ENCODE peak calls at places on chromosomes 12 and 14, in nine cellular contexts. C, D, V, L, I, U, H, X and A are unnamed samples.

GRCh38 chr14:89027097-89027740 is 202.8 kb downstream of the TTC8 start:
- DNase-seq in C (peak), D (peak), V (peak), L (peak), I (peak), U (no peak), H (no peak), X (peak), A (no peak)

GRCh38 chr14:75461755-75462349 is 34.0 kb downstream of the JDP2 start:
- DNase-seq in C (no peak), D (no peak), V (peak), L (no peak), I (no peak), U (no peak), H (peak), X (peak), A (no peak)

GRCh38 chr12:51910168-51910567 is 2.9 kb downstream of the ACVRL1 start:
- DNase-seq in C (peak), D (no peak), V (no peak), L (no peak), I (no peak), U (no peak), H (peak), X (peak), A (no peak)

GRCh38 chr14:95531473-95531872 is 3.4 kb upstream of the GLRX5 start:
- DNase-seq in C (peak), D (no peak), V (no peak), L (no peak), I (peak), U (no peak), H (no peak), X (no peak), A (no peak)

GRCh38 chr14:29999013-29999539 is 71.4 kb upstream of the PRKD1 start:
- DNase-seq in C (no peak), D (no peak), V (no peak), L (no peak), I (no peak), U (no peak), H (no peak), X (no peak), A (no peak)

GRCh38 chr14:69808919-69809808 is 12.1 kb upstream of the SLC10A1 start:
- DNase-seq in C (no peak), D (peak), V (no peak), L (no peak), I (no peak), U (no peak), H (no peak), X (no peak), A (no peak)

GRCh38 chr12:107448198-107448597 is 237.4 kb upstream of the PWP1 start:
- DNase-seq in C (no peak), D (no peak), V (no peak), L (peak), I (peak), U (no peak), H (no peak), X (no peak), A (no peak)

GRCh38 chr14:71321556-71322315 is 414.5 kb downstream of the PCNX1 start:
- DNase-seq in C (peak), D (peak), V (no peak), L (no peak), I (peak), U (peak), H (no peak), X (no peak), A (peak)

GRCh38 chr12:37541356-37541755 is 775.2 kb upstream of the ALG10B start:
- DNase-seq in C (no peak), D (no peak), V (no peak), L (no peak), I (no peak), U (no peak), H (no peak), X (no peak), A (no peak)

GRCh38 chr12:122856999-122857671 is 21.9 kb downstream of the HIP1R start:
- DNase-seq in C (no peak), D (peak), V (no peak), L (no peak), I (no peak), U (no peak), H (no peak), X (no peak), A (no peak)

GRCh38 chr12:112382866-112383265 is 635 bp upstream of the HECTD4 start:
- DNase-seq in C (no peak), D (no peak), V (no peak), L (no peak), I (no peak), U (no peak), H (no peak), X (no peak), A (no peak)

GRCh38 chr12:1972856-1973317 is 31.4 kb downstream of the DCP1B start:
- DNase-seq in C (peak), D (no peak), V (no peak), L (no peak), I (no peak), U (no peak), H (no peak), X (peak), A (no peak)

GRCh38 chr14:68819260-68819691 is 26.4 kb upstream of the ZFP36L1 start:
- DNase-seq in C (no peak), D (no peak), V (peak), L (peak), I (peak), U (peak), H (no peak), X (peak), A (no peak)

GRCh38 chr12:98440165-98440581 is 75.2 kb upstream of the TMPO start:
- DNase-seq in C (peak), D (no peak), V (peak), L (no peak), I (peak), U (peak), H (peak), X (peak), A (no peak)

GRCh38 chr12:19177754-19178153 is 48.2 kb downstream of the PLEKHA5 start:
- DNase-seq in C (no peak), D (no peak), V (no peak), L (no peak), I (no peak), U (no peak), H (no peak), X (no peak), A (no peak)

GRCh38 chr12:104171785-104172563 is 34.0 kb upstream of the NFYB start:
- DNase-seq in C (no peak), D (no peak), V (no peak), L (peak), I (peak), U (no peak), H (no peak), X (no peak), A (no peak)

GRCh38 chr14:31964979-31965734 is 111.9 kb upstream of the ARHGAP5 start:
- DNase-seq in C (no peak), D (no peak), V (no peak), L (no peak), I (no peak), U (no peak), H (no peak), X (no peak), A (no peak)

GRCh38 chr12:108323581-108323980 is 15.5 kb downstream of the CMKLR1 start:
- DNase-seq in C (no peak), D (no peak), V (no peak), L (no peak), I (no peak), U (no peak), H (no peak), X (no peak), A (no peak)

GRCh38 chr14:67674480-67675218 is at the start of gene VTI1B:
- DNase-seq in C (peak), D (peak), V (peak), L (peak), I (peak), U (peak), H (peak), X (peak), A (no peak)

GRCh38 chr12:66149702-66150398 is 19.3 kb upstream of the LLPH start:
- DNase-seq in C (peak), D (no peak), V (peak), L (no peak), I (peak), U (no peak), H (no peak), X (no peak), A (no peak)

GRCh38 chr14:38203929-38204716 is 3.6 kb upstream of the SSTR1 start:
- DNase-seq in C (no peak), D (no peak), V (no peak), L (no peak), I (no peak), U (no peak), H (no peak), X (no peak), A (no peak)

GRCh38 chr12:80707830-80708534 is 548 bp downstream of the MYF6 start:
- DNase-seq in C (no peak), D (no peak), V (no peak), L (peak), I (no peak), U (no peak), H (no peak), X (peak), A (no peak)

GRCh38 chr12:75820848-75821578 is 210.6 kb downstream of the PHLDA1 start:
- DNase-seq in C (no peak), D (no peak), V (no peak), L (no peak), I (no peak), U (no peak), H (peak), X (peak), A (no peak)

GRCh38 chr12:47877081-47877480 is 27.7 kb downstream of the VDR start:
- DNase-seq in C (no peak), D (no peak), V (no peak), L (no peak), I (no peak), U (no peak), H (no peak), X (no peak), A (no peak)

GRCh38 chr12:32918890-32919791 is 22.6 kb upstream of the PKP2 start:
- DNase-seq in C (peak), D (peak), V (no peak), L (no peak), I (peak), U (no peak), H (no peak), X (no peak), A (no peak)

GRCh38 chr14:77027538-77028383 is 747 bp downstream of the IRF2BPL start:
- DNase-seq in C (peak), D (no peak), V (peak), L (peak), I (peak), U (peak), H (peak), X (peak), A (no peak)
- TF ChIP-seq POLR2AphosphoS5 in C (no peak), D (no peak), V (no peak), L (peak), I (no peak), U (peak), H (no peak), X (peak), A (peak)

GRCh38 chr12:58106185-58106584 is 164.8 kb downstream of the ATP23 start:
- DNase-seq in C (no peak), D (no peak), V (no peak), L (no peak), I (no peak), U (no peak), H (no peak), X (no peak), A (no peak)

GRCh38 chr12:58104443-58104842 is 163.1 kb downstream of the ATP23 start:
- DNase-seq in C (no peak), D (no peak), V (no peak), L (no peak), I (no peak), U (no peak), H (no peak), X (no peak), A (no peak)

GRCh38 chr12:58099476-58099875 is 158.1 kb downstream of the ATP23 start:
- DNase-seq in C (no peak), D (no peak), V (no peak), L (no peak), I (no peak), U (no peak), H (no peak), X (no peak), A (no peak)

GRCh38 chr12:58105225-58106119 is 164.1 kb downstream of the ATP23 start:
- DNase-seq in C (peak), D (no peak), V (no peak), L (no peak), I (no peak), U (no peak), H (no peak), X (no peak), A (no peak)
- TF ChIP-seq CTCF in C (peak), D (no peak), V (no peak), L (peak), I (no peak), U (peak), H (no peak), X (no peak), A (peak)

GRCh38 chr14:62081012-62081612 is 318.9 kb downstream of the SNAPC1 start:
- DNase-seq in C (no peak), D (no peak), V (no peak), L (no peak), I (no peak), U (no peak), H (no peak), X (no peak), A (no peak)
- TF ChIP-seq POLR2AphosphoS5 in C (no peak), D (no peak), V (no peak), L (no peak), I (no peak), U (no peak), H (no peak), X (no peak), A (no peak)

GRCh38 chr14:23559010-23559920 is 3.2 kb downstream of the THTPA start:
- DNase-seq in C (peak), D (peak), V (peak), L (peak), I (peak), U (no peak), H (no peak), X (no peak), A (no peak)
- TF ChIP-seq CTCF in C (peak), D (peak), V (peak), L (peak), I (peak), U (peak), H (peak), X (peak), A (peak)

GRCh38 chr12:115338566-115339294 is 654.8 kb upstream of the TBX3 start:
- DNase-seq in C (no peak), D (no peak), V (no peak), L (no peak), I (no peak), U (no peak), H (no peak), X (no peak), A (no peak)

GRCh38 chr12:115343601-115344000 is 659.6 kb upstream of the TBX3 start:
- DNase-seq in C (no peak), D (no peak), V (no peak), L (no peak), I (no peak), U (no peak), H (no peak), X (no peak), A (no peak)

GRCh38 chr12:115337693-115338543 is 653.9 kb upstream of the TBX3 start:
- DNase-seq in C (peak), D (peak), V (no peak), L (peak), I (peak), U (peak), H (peak), X (peak), A (no peak)

GRCh38 chr12:115343008-115343407 is 659.0 kb upstream of the TBX3 start:
- DNase-seq in C (no peak), D (no peak), V (no peak), L (no peak), I (no peak), U (no peak), H (no peak), X (no peak), A (no peak)

DNA sequence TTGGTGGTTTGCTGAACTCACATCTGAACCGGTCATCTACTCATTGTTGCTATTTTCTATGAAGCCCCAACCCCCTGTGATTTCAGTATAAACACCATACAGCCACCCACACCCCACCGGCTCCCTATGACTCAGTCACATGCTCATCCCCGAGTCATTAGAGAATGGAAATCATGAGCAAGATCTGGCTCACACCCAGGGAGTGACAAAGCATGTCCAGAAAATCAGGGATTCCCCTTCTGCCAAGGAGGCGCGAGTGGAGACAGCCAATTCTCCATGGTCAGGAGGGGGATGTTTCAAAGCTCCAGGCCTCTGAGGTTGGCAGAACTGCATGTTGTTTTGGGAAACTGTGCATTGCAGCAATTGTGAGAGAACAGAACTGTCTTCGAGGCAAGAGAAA is 657.5 kb upstream of the TBX3 start:
- DNase-seq in C (peak), D (no peak), V (peak), L (no peak), I (no peak), U (peak), H (peak), X (peak), A (peak)
- TF ChIP-seq POLR2AphosphoS5 in C (no peak), D (no peak), V (peak), L (no peak), I (no peak), U (peak), H (peak), X (peak), A (no peak)

GRCh38 chr14:90900712-90901111 is 84.5 kb upstream of the TTC7B start:
- DNase-seq in C (peak), D (no peak), V (no peak), L (no peak), I (no peak), U (no peak), H (no peak), X (no peak), A (no peak)
- TF ChIP-seq CTCF in C (no peak), D (no peak), V (no peak), L (no peak), I (no peak), U (no peak), H (no peak), X (no peak), A (peak)

GRCh38 chr14:23300687-23301223 is 1.9 kb downstream of the PPP1R3E start:
- DNase-seq in C (peak), D (peak), V (no peak), L (no peak), I (peak), U (peak), H (peak), X (peak), A (no peak)
- TF ChIP-seq POLR2AphosphoS5 in C (no peak), D (no peak), V (no peak), L (no peak), I (no peak), U (peak), H (no peak), X (no peak), A (no peak)

GRCh38 chr14:24234095-24235020 is 1.6 kb downstream of the GMPR2 start:
- DNase-seq in C (no peak), D (no peak), V (no peak), L (no peak), I (no peak), U (no peak), H (no peak), X (no peak), A (no peak)
- TF ChIP-seq CTCF in C (no peak), D (no peak), V (no peak), L (no peak), I (no peak), U (no peak), H (no peak), X (no peak), A (no peak)

DNA sequence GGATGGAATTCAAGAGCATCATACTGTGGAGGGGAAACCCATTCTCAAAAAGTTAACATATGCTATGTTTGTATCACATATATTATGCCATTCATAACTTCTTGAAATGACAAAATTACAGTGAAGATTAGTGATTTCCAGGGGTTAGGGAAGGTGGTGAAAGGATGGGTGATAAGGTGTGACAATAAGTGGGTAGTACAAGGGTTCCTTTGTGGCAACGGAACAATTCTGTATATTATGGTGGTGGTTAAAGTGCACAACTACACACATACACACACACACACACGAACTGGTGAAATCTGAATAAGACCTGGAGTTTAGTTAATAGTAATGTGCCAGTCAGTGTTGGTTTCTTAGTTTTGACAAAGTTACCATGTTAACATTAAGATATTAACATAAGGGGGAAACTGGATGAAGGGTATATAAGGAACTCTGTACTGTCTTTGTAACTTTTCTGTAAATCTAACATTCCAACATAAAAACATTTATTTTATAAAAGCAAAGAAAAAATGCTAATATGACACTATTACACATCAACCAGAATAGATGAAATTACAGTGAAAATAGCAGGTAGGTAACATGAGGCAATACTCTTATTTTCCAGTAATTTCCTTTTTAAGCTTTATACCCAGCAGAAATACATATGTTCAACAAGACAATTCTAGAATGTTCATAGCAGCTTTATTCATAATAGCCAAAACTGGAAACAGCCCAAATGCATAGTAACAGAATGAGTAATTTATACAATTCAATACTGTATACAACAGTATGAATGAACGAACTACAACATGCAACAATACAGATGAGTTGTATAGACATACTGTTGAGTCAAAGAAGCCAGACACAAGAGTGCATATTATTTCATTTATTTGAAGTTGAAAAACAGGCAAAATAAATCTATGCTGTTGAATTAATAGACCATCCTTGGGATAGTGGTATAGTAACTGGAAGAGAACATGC is 44.0 kb upstream of the OR5AU1 start:
- DNase-seq in C (no peak), D (no peak), V (no peak), L (no peak), I (no peak), U (no peak), H (no peak), X (no peak), A (no peak)
- TF ChIP-seq POLR2AphosphoS5 in C (no peak), D (no peak), V (no peak), L (peak), I (no peak), U (no peak), H (no peak), X (no peak), A (no peak)